ENCODE peak calls at places on chromosomes 2 and 18, in five cellular contexts. One of them, this sample, is unnamed. For H3K4me1, the result is how much of the 10 kb centered on the place peaks cover.

GRCh38 chr2:208040199-208041171 is 15.2 kb upstream of the PLEKHM3 start:
- DNase-seq in A549: peak
- DNase-seq in aorta: peak
- DNase-seq in uterus: peak
- DNase-seq in testis: peak
- DNase-seq in this sample: peak

GRCh38 chr2:151237422-151238012 is 24.1 kb downstream of the RBM43 start:
- DNase-seq in A549: no peak
- DNase-seq in aorta: no peak
- DNase-seq in uterus: no peak
- DNase-seq in testis: no peak
- DNase-seq in this sample: no peak

GRCh38 chr18:2805970-2806943 is 40.5 kb upstream of the EMILIN2 start:
- DNase-seq in A549: no peak
- DNase-seq in aorta: no peak
- DNase-seq in uterus: no peak
- DNase-seq in testis: no peak
- DNase-seq in this sample: no peak

GRCh38 chr2:7707723-7708122 is 790.5 kb downstream of the RNF144A start:
- DNase-seq in A549: peak
- DNase-seq in aorta: no peak
- DNase-seq in uterus: no peak
- DNase-seq in testis: no peak
- DNase-seq in this sample: no peak

GRCh38 chr18:3060667-3061580 is 48.0 kb upstream of the LPIN2 start:
- DNase-seq in A549: no peak
- DNase-seq in aorta: no peak
- DNase-seq in uterus: no peak
- DNase-seq in testis: no peak
- DNase-seq in this sample: no peak

GRCh38 chr2:37903009-37903408 is 22.1 kb upstream of the RMDN2 start:
- DNase-seq in A549: no peak
- DNase-seq in aorta: no peak
- DNase-seq in uterus: no peak
- DNase-seq in testis: no peak
- DNase-seq in this sample: no peak

GRCh38 chr2:143355814-143356213 is 226.6 kb downstream of the ARHGAP15 start:
- DNase-seq in A549: no peak
- DNase-seq in aorta: no peak
- DNase-seq in uterus: no peak
- DNase-seq in testis: no peak
- DNase-seq in this sample: no peak

GRCh38 chr2:237449193-237449797 is 35.3 kb upstream of the COL6A3 start:
- DNase-seq in A549: no peak
- DNase-seq in aorta: peak
- DNase-seq in uterus: peak
- DNase-seq in testis: peak
- DNase-seq in this sample: no peak

GRCh38 chr2:69767034-69767433 is 25.1 kb downstream of the ANXA4 start:
- DNase-seq in A549: no peak
- DNase-seq in aorta: no peak
- DNase-seq in uterus: no peak
- DNase-seq in testis: peak
- DNase-seq in this sample: no peak

GRCh38 chr2:229407170-229407569 is 136.1 kb upstream of the PID1 start:
- DNase-seq in A549: peak
- DNase-seq in aorta: peak
- DNase-seq in uterus: peak
- DNase-seq in testis: peak
- DNase-seq in this sample: peak

GRCh38 chr2:172997031-172997430 is 78.6 kb upstream of the MAP3K20 start:
- DNase-seq in A549: no peak
- DNase-seq in aorta: no peak
- DNase-seq in uterus: no peak
- DNase-seq in testis: no peak
- DNase-seq in this sample: no peak

GRCh38 chr2:140580799-140581198 is 1550.0 kb downstream of the LRP1B start:
- DNase-seq in A549: peak
- DNase-seq in aorta: no peak
- DNase-seq in uterus: no peak
- DNase-seq in testis: no peak
- DNase-seq in this sample: no peak

GRCh38 chr2:146659976-146660375 is 1184.9 kb upstream of the ACVR2A start:
- DNase-seq in A549: no peak
- DNase-seq in aorta: no peak
- DNase-seq in uterus: no peak
- DNase-seq in testis: no peak
- DNase-seq in this sample: no peak

GRCh38 chr2:52294628-52295027 is 1262.7 kb upstream of the NRXN1 start:
- DNase-seq in A549: no peak
- DNase-seq in aorta: no peak
- DNase-seq in uterus: no peak
- DNase-seq in testis: no peak
- DNase-seq in this sample: no peak

GRCh38 chr2:211429256-211429655 is 872.9 kb downstream of the CPS1 start:
- DNase-seq in A549: no peak
- DNase-seq in aorta: no peak
- DNase-seq in uterus: no peak
- DNase-seq in testis: no peak
- DNase-seq in this sample: no peak

GRCh38 chr18:36329684-36330434 is 32.3 kb downstream of the FHOD3 start:
- DNase-seq in A549: no peak
- DNase-seq in aorta: no peak
- DNase-seq in uterus: no peak
- DNase-seq in testis: no peak
- DNase-seq in this sample: no peak

GRCh38 chr2:88903744-88904353 is 212.4 kb downstream of the RPIA start:
- DNase-seq in A549: peak
- DNase-seq in aorta: no peak
- DNase-seq in uterus: no peak
- DNase-seq in testis: peak
- DNase-seq in this sample: no peak

GRCh38 chr2:63594622-63595021 is 5.9 kb downstream of the MDH1 start:
- DNase-seq in A549: peak
- DNase-seq in aorta: no peak
- DNase-seq in uterus: no peak
- DNase-seq in testis: no peak
- DNase-seq in this sample: no peak

GRCh38 chr2:200658278-200658864 is 72.6 kb downstream of the AOX1 start:
- DNase-seq in A549: peak
- DNase-seq in aorta: no peak
- DNase-seq in uterus: no peak
- DNase-seq in testis: peak
- DNase-seq in this sample: no peak

GRCh38 chr18:34956663-34957062 is 84.5 kb upstream of the MAPRE2 start:
- DNase-seq in A549: no peak
- DNase-seq in aorta: no peak
- DNase-seq in uterus: no peak
- DNase-seq in testis: no peak
- DNase-seq in this sample: no peak

GRCh38 chr2:58535182-58535581 is 294.1 kb upstream of the FANCL start:
- DNase-seq in A549: no peak
- DNase-seq in aorta: no peak
- DNase-seq in uterus: no peak
- DNase-seq in testis: no peak
- DNase-seq in this sample: no peak

GRCh38 chr18:28511421-28511821 is 334.5 kb upstream of the CDH2 start:
- DNase-seq in A549: no peak
- DNase-seq in aorta: no peak
- DNase-seq in uterus: no peak
- DNase-seq in testis: no peak
- DNase-seq in this sample: no peak

GRCh38 chr18:70289351-70290330 is 796 bp downstream of the SOCS6 start:
- DNase-seq in A549: no peak
- DNase-seq in aorta: peak
- DNase-seq in uterus: peak
- DNase-seq in testis: peak
- DNase-seq in this sample: peak

GRCh38 chr2:40955635-40956034 is 503.7 kb upstream of the SLC8A1 start:
- DNase-seq in A549: no peak
- DNase-seq in aorta: no peak
- DNase-seq in uterus: no peak
- DNase-seq in testis: no peak
- DNase-seq in this sample: no peak

GRCh38 chr2:110116033-110116710 is 550 bp upstream of the MALL start:
- DNase-seq in A549: peak
- DNase-seq in aorta: peak
- DNase-seq in uterus: no peak
- DNase-seq in testis: peak
- DNase-seq in this sample: no peak

GRCh38 chr2:207312006-207312356 is 146.2 kb upstream of the KLF7 start:
- DNase-seq in A549: no peak
- DNase-seq in aorta: no peak
- DNase-seq in uterus: no peak
- DNase-seq in testis: no peak
- DNase-seq in this sample: no peak

GRCh38 chr2:204535764-204536163 is 9.5 kb upstream of the PARD3B start:
- DNase-seq in A549: no peak
- DNase-seq in aorta: no peak
- DNase-seq in uterus: no peak
- DNase-seq in testis: no peak
- DNase-seq in this sample: no peak

GRCh38 chr2:112811276-112811831 is 25.2 kb downstream of the IL1B start:
- DNase-seq in A549: no peak
- DNase-seq in aorta: no peak
- DNase-seq in uterus: no peak
- DNase-seq in testis: no peak
- DNase-seq in this sample: no peak

GRCh38 chr2:112814278-112814677 is 22.3 kb downstream of the IL1B start:
- DNase-seq in A549: no peak
- DNase-seq in aorta: no peak
- DNase-seq in uterus: no peak
- DNase-seq in testis: no peak
- DNase-seq in this sample: no peak

GRCh38 chr2:112811841-112812306 is 24.7 kb downstream of the IL1B start:
- DNase-seq in A549: peak
- DNase-seq in aorta: no peak
- DNase-seq in uterus: no peak
- DNase-seq in testis: no peak
- DNase-seq in this sample: peak

GRCh38 chr2:112813043-112813966 is 23.3 kb downstream of the IL1B start:
- DNase-seq in A549: no peak
- DNase-seq in aorta: no peak
- DNase-seq in uterus: no peak
- DNase-seq in testis: peak
- DNase-seq in this sample: no peak

DNA sequence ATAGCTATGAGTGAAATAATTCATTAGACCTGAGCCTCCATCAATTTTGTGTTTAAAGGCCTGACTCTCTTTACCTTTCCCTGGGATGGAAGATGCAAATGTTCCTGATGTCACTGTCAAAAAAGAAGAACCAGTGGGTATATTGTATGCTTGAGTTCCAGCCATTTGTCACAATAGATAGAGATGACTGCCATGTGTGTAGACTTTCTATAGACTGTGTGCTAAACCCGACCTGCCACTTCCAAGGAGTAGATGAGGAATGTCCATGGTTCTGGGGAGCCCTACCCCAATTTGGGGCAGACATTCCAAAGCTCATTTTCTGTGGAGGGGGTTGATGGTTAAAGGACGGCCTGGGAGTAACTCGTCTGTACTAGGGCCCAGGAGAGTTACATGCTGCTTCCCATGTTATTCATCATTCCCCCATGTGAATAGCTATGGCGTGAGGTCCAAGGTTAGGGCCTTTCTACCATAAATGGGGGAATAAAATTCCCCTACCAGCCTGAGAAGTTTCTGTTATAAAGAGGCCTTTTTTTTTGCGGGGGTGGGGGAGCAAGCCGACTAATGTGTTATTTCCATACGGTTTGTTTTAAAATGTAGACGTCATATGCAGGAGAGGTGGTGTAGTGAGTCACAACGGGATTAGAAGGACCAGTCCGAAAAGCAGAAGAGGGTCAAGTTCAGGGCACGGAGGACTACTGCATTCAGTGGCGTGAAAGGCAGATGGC is 24.1 kb downstream of the IL1B start:
- DNase-seq in A549: no peak
- DNase-seq in aorta: no peak
- DNase-seq in uterus: no peak
- DNase-seq in testis: no peak
- DNase-seq in this sample: no peak
- H3K4me1 ChIP-seq in A549: under half
- H3K4me1 ChIP-seq in aorta: under half
- H3K4me1 ChIP-seq in uterus: under half
- H3K4me1 ChIP-seq in testis: under half
- H3K4me1 ChIP-seq in this sample: under half

DNA sequence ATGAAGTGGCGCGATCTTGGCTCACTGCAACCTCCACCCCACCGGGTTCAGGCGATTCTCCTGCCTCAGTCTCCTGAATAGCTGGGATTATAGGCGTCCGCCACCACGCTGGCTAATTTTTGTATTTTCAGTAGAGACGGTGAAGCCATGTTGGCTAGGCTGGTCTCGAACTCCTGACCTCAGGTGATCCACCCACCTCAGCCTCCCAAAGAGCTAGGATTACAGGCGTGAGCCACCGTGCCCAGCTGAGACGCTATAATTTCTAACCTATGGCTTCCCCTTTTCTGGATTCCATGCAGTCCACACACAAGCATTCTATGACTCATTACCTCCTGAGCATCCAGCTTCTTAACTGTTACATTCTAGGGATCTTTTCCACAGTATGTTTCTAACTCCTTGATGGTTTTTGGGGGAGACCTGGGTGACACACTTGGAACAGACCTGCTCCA is 11.9 kb upstream of the KCMF1 start:
- DNase-seq in A549: peak
- DNase-seq in aorta: no peak
- DNase-seq in uterus: no peak
- DNase-seq in testis: no peak
- DNase-seq in this sample: no peak
- H3K27ac ChIP-seq in A549: peak
- H3K27ac ChIP-seq in aorta: no peak
- H3K27ac ChIP-seq in uterus: no peak
- H3K27ac ChIP-seq in testis: no peak
- H3K27ac ChIP-seq in this sample: no peak

GRCh38 chr2:113240150-113240914 is 38.4 kb downstream of the PAX8 start:
- DNase-seq in A549: peak
- DNase-seq in aorta: peak
- DNase-seq in uterus: peak
- DNase-seq in testis: peak
- DNase-seq in this sample: peak

GRCh38 chr2:113240915-113241911 is 37.5 kb downstream of the PAX8 start:
- DNase-seq in A549: peak
- DNase-seq in aorta: peak
- DNase-seq in uterus: peak
- DNase-seq in testis: peak
- DNase-seq in this sample: no peak

GRCh38 chr2:113234721-113235346 is 43.9 kb downstream of the PAX8 start:
- DNase-seq in A549: no peak
- DNase-seq in aorta: no peak
- DNase-seq in uterus: no peak
- DNase-seq in testis: no peak
- DNase-seq in this sample: no peak

GRCh38 chr2:113236367-113237159 is 42.2 kb downstream of the PAX8 start:
- DNase-seq in A549: no peak
- DNase-seq in aorta: no peak
- DNase-seq in uterus: no peak
- DNase-seq in testis: no peak
- DNase-seq in this sample: no peak

GRCh38 chr2:113237604-113238003 is 41.1 kb downstream of the PAX8 start:
- DNase-seq in A549: no peak
- DNase-seq in aorta: no peak
- DNase-seq in uterus: no peak
- DNase-seq in testis: no peak
- DNase-seq in this sample: no peak
- H3K4me3 ChIP-seq in A549: no peak
- H3K4me3 ChIP-seq in aorta: no peak
- H3K4me3 ChIP-seq in uterus: no peak
- H3K4me3 ChIP-seq in testis: no peak
- H3K4me3 ChIP-seq in this sample: no peak

GRCh38 chr18:50880108-50880465 is 1.2 kb downstream of the ME2 start:
- DNase-seq in A549: no peak
- DNase-seq in aorta: no peak
- DNase-seq in uterus: no peak
- DNase-seq in testis: no peak
- DNase-seq in this sample: no peak
- H3K4me1 ChIP-seq in A549: under half
- H3K4me1 ChIP-seq in aorta: under half
- H3K4me1 ChIP-seq in uterus: under half
- H3K4me1 ChIP-seq in testis: under half
- H3K4me1 ChIP-seq in this sample: under half

This sample was measured in heart right ventricle.